ENCODE peak calls at places on chromosomes 16 and 17, in five cellular contexts. One of them, this sample, is unnamed. For H3K4me1, the result is how much of the 10 kb centered on the place peaks cover.

GRCh38 chr17:39014044-39014794 is 47.0 kb upstream of the FBXO47 start:
- DNase-seq in psoas muscle: no peak
- DNase-seq in PC-9: no peak
- DNase-seq in A549: no peak
- DNase-seq in naive thymus-derived CD4-positive, alpha-beta T cell: no peak
- DNase-seq in this sample: no peak

GRCh38 chr17:66273391-66273722 is 29.1 kb upstream of the PRKCA start:
- DNase-seq in naive thymus-derived CD4-positive, alpha-beta T cell: no peak
- DNase-seq in PC-9: no peak
- DNase-seq in psoas muscle: no peak
- DNase-seq in A549: no peak
- DNase-seq in this sample: no peak

GRCh38 chr17:62125307-62125706 is 60.2 kb upstream of the MED13 start:
- DNase-seq in PC-9: no peak
- DNase-seq in naive thymus-derived CD4-positive, alpha-beta T cell: no peak
- DNase-seq in psoas muscle: no peak
- DNase-seq in A549: no peak
- DNase-seq in this sample: no peak

GRCh38 chr16:17258848-17259713 is 211.7 kb downstream of the XYLT1 start:
- DNase-seq in A549: peak
- DNase-seq in psoas muscle: no peak
- DNase-seq in naive thymus-derived CD4-positive, alpha-beta T cell: no peak
- DNase-seq in PC-9: no peak
- DNase-seq in this sample: no peak

GRCh38 chr16:27111486-27111885 is 44.8 kb downstream of the C16orf82 start:
- DNase-seq in A549: no peak
- DNase-seq in psoas muscle: no peak
- DNase-seq in PC-9: no peak
- DNase-seq in naive thymus-derived CD4-positive, alpha-beta T cell: no peak
- DNase-seq in this sample: no peak

GRCh38 chr17:56367381-56367780 is 214.1 kb downstream of the ANKFN1 start:
- DNase-seq in A549: no peak
- DNase-seq in psoas muscle: no peak
- DNase-seq in naive thymus-derived CD4-positive, alpha-beta T cell: no peak
- DNase-seq in PC-9: no peak
- DNase-seq in this sample: no peak

GRCh38 chr16:74557275-74557674 is 49.6 kb downstream of the GLG1 start:
- DNase-seq in PC-9: no peak
- DNase-seq in psoas muscle: no peak
- DNase-seq in A549: no peak
- DNase-seq in naive thymus-derived CD4-positive, alpha-beta T cell: no peak
- DNase-seq in this sample: no peak

GRCh38 chr17:61496174-61496956 is 44.1 kb downstream of the TBX4 start:
- DNase-seq in naive thymus-derived CD4-positive, alpha-beta T cell: no peak
- DNase-seq in psoas muscle: no peak
- DNase-seq in PC-9: no peak
- DNase-seq in A549: no peak
- DNase-seq in this sample: no peak

GRCh38 chr16:4780235-4780634 is 7.9 kb downstream of the SEPTIN12 start:
- DNase-seq in psoas muscle: no peak
- DNase-seq in naive thymus-derived CD4-positive, alpha-beta T cell: no peak
- DNase-seq in A549: no peak
- DNase-seq in PC-9: no peak
- DNase-seq in this sample: no peak

GRCh38 chr17:78196712-78197111 is 9.6 kb downstream of the AFMID start:
- DNase-seq in PC-9: no peak
- DNase-seq in naive thymus-derived CD4-positive, alpha-beta T cell: no peak
- DNase-seq in psoas muscle: no peak
- DNase-seq in A549: no peak
- DNase-seq in this sample: no peak

GRCh38 chr16:85395207-85395912 is 217.8 kb upstream of the GSE1 start:
- DNase-seq in psoas muscle: peak
- DNase-seq in A549: peak
- DNase-seq in naive thymus-derived CD4-positive, alpha-beta T cell: no peak
- DNase-seq in PC-9: peak
- DNase-seq in this sample: no peak

GRCh38 chr16:85462405-85463227 is 150.5 kb upstream of the GSE1 start:
- DNase-seq in naive thymus-derived CD4-positive, alpha-beta T cell: no peak
- DNase-seq in A549: no peak
- DNase-seq in psoas muscle: no peak
- DNase-seq in PC-9: no peak
- DNase-seq in this sample: no peak

GRCh38 chr16:70250748-70251650 is 741 bp downstream of the EXOSC6 start:
- DNase-seq in naive thymus-derived CD4-positive, alpha-beta T cell: no peak
- DNase-seq in PC-9: no peak
- DNase-seq in A549: peak
- DNase-seq in psoas muscle: peak
- DNase-seq in this sample: no peak

GRCh38 chr17:18262111-18262510 is 1.6 kb downstream of the MIEF2 start:
- DNase-seq in naive thymus-derived CD4-positive, alpha-beta T cell: no peak
- DNase-seq in psoas muscle: no peak
- DNase-seq in A549: no peak
- DNase-seq in PC-9: no peak
- DNase-seq in this sample: no peak

GRCh38 chr17:80676564-80676963 is 131.9 kb downstream of the RPTOR start:
- DNase-seq in psoas muscle: no peak
- DNase-seq in A549: no peak
- DNase-seq in naive thymus-derived CD4-positive, alpha-beta T cell: no peak
- DNase-seq in PC-9: no peak
- DNase-seq in this sample: no peak

GRCh38 chr17:49815761-49816281 is 27.3 kb downstream of the KAT7 start:
- DNase-seq in psoas muscle: no peak
- DNase-seq in naive thymus-derived CD4-positive, alpha-beta T cell: no peak
- DNase-seq in A549: no peak
- DNase-seq in PC-9: no peak
- DNase-seq in this sample: peak

GRCh38 chr16:84732674-84733352 is 33.0 kb downstream of the USP10 start:
- DNase-seq in psoas muscle: no peak
- DNase-seq in naive thymus-derived CD4-positive, alpha-beta T cell: no peak
- DNase-seq in A549: no peak
- DNase-seq in PC-9: no peak
- DNase-seq in this sample: no peak

GRCh38 chr17:2749058-2749783 is at the start of gene CCDC92B:
- DNase-seq in psoas muscle: no peak
- DNase-seq in naive thymus-derived CD4-positive, alpha-beta T cell: no peak
- DNase-seq in A549: no peak
- DNase-seq in PC-9: no peak
- DNase-seq in this sample: no peak

GRCh38 chr16:86448306-86448705 is 62.0 kb upstream of the FOXF1 start:
- DNase-seq in A549: no peak
- DNase-seq in PC-9: no peak
- DNase-seq in naive thymus-derived CD4-positive, alpha-beta T cell: no peak
- DNase-seq in psoas muscle: no peak
- DNase-seq in this sample: no peak

GRCh38 chr16:83513006-83513755 is 294.6 kb upstream of the HSBP1 start:
- DNase-seq in A549: no peak
- DNase-seq in psoas muscle: no peak
- DNase-seq in naive thymus-derived CD4-positive, alpha-beta T cell: no peak
- DNase-seq in PC-9: no peak
- DNase-seq in this sample: no peak

GRCh38 chr17:50153650-50154575 is 3.4 kb upstream of the PPP1R9B start:
- DNase-seq in A549: no peak
- DNase-seq in psoas muscle: peak
- DNase-seq in PC-9: peak
- DNase-seq in naive thymus-derived CD4-positive, alpha-beta T cell: no peak
- DNase-seq in this sample: no peak

GRCh38 chr16:84485255-84486010 is 19.0 kb downstream of the MEAK7 start:
- DNase-seq in A549: no peak
- DNase-seq in psoas muscle: no peak
- DNase-seq in PC-9: no peak
- DNase-seq in naive thymus-derived CD4-positive, alpha-beta T cell: no peak
- DNase-seq in this sample: no peak

GRCh38 chr17:43755389-43755875 is 3.2 kb downstream of the SOST start:
- DNase-seq in PC-9: no peak
- DNase-seq in psoas muscle: no peak
- DNase-seq in A549: no peak
- DNase-seq in naive thymus-derived CD4-positive, alpha-beta T cell: no peak
- DNase-seq in this sample: no peak

GRCh38 chr16:82630688-82631087 is 3.9 kb downstream of the CDH13 start:
- DNase-seq in psoas muscle: no peak
- DNase-seq in A549: no peak
- DNase-seq in naive thymus-derived CD4-positive, alpha-beta T cell: no peak
- DNase-seq in PC-9: no peak
- DNase-seq in this sample: no peak

GRCh38 chr16:79509221-79509631 is 91.3 kb downstream of the MAF start:
- DNase-seq in psoas muscle: peak
- DNase-seq in naive thymus-derived CD4-positive, alpha-beta T cell: no peak
- DNase-seq in PC-9: no peak
- DNase-seq in A549: no peak
- DNase-seq in this sample: no peak

GRCh38 chr16:30893082-30893743 is 664 bp downstream of the BCL7C start:
- DNase-seq in naive thymus-derived CD4-positive, alpha-beta T cell: peak
- DNase-seq in psoas muscle: no peak
- DNase-seq in PC-9: no peak
- DNase-seq in A549: no peak
- DNase-seq in this sample: no peak

GRCh38 chr17:21370430-21370829 is 5.7 kb upstream of the KCNJ12 start:
- DNase-seq in naive thymus-derived CD4-positive, alpha-beta T cell: no peak
- DNase-seq in A549: no peak
- DNase-seq in psoas muscle: peak
- DNase-seq in PC-9: no peak
- DNase-seq in this sample: no peak

GRCh38 chr17:73798111-73798748 is 154.0 kb upstream of the SDK2 start:
- DNase-seq in psoas muscle: no peak
- DNase-seq in naive thymus-derived CD4-positive, alpha-beta T cell: no peak
- DNase-seq in A549: peak
- DNase-seq in PC-9: peak
- DNase-seq in this sample: no peak

GRCh38 chr17:78908426-78908825 is 5.4 kb upstream of the CEP295NL start:
- DNase-seq in PC-9: no peak
- DNase-seq in psoas muscle: no peak
- DNase-seq in naive thymus-derived CD4-positive, alpha-beta T cell: no peak
- DNase-seq in A549: no peak
- DNase-seq in this sample: no peak

GRCh38 chr17:27871407-27871806 is 21.8 kb downstream of the LYRM9 start:
- DNase-seq in A549: no peak
- DNase-seq in PC-9: no peak
- DNase-seq in psoas muscle: no peak
- DNase-seq in naive thymus-derived CD4-positive, alpha-beta T cell: no peak
- DNase-seq in this sample: no peak

GRCh38 chr17:18260332-18261145 is at the start of gene MIEF2:
- DNase-seq in naive thymus-derived CD4-positive, alpha-beta T cell: peak
- DNase-seq in A549: peak
- DNase-seq in PC-9: peak
- DNase-seq in psoas muscle: peak
- DNase-seq in this sample: peak

GRCh38 chr17:45221081-45221996 is at the start of gene FMNL1:
- DNase-seq in PC-9: no peak
- DNase-seq in psoas muscle: peak
- DNase-seq in A549: no peak
- DNase-seq in naive thymus-derived CD4-positive, alpha-beta T cell: peak
- DNase-seq in this sample: no peak

GRCh38 chr16:64659863-64660262 is 462.0 kb downstream of the CDH11 start:
- DNase-seq in A549: no peak
- DNase-seq in PC-9: no peak
- DNase-seq in naive thymus-derived CD4-positive, alpha-beta T cell: no peak
- DNase-seq in psoas muscle: no peak
- DNase-seq in this sample: no peak

GRCh38 chr16:52727878-52728277 is 180.9 kb upstream of the TOX3 start:
- DNase-seq in A549: no peak
- DNase-seq in PC-9: no peak
- DNase-seq in naive thymus-derived CD4-positive, alpha-beta T cell: no peak
- DNase-seq in psoas muscle: no peak
- DNase-seq in this sample: no peak

GRCh38 chr17:8326591-8327583 is 12.8 kb upstream of the ODF4 start:
- DNase-seq in psoas muscle: peak
- DNase-seq in naive thymus-derived CD4-positive, alpha-beta T cell: peak
- DNase-seq in PC-9: no peak
- DNase-seq in A549: no peak
- DNase-seq in this sample: no peak

GRCh38 chr17:45087978-45088377 is 26.9 kb downstream of the NMT1 start:
- DNase-seq in psoas muscle: no peak
- DNase-seq in A549: no peak
- DNase-seq in PC-9: no peak
- DNase-seq in naive thymus-derived CD4-positive, alpha-beta T cell: no peak
- DNase-seq in this sample: no peak

GRCh38 chr17:63295288-63295687 is 150.8 kb downstream of the CYB561 start:
- DNase-seq in PC-9: no peak
- DNase-seq in naive thymus-derived CD4-positive, alpha-beta T cell: no peak
- DNase-seq in A549: no peak
- DNase-seq in psoas muscle: no peak
- DNase-seq in this sample: no peak

DNA sequence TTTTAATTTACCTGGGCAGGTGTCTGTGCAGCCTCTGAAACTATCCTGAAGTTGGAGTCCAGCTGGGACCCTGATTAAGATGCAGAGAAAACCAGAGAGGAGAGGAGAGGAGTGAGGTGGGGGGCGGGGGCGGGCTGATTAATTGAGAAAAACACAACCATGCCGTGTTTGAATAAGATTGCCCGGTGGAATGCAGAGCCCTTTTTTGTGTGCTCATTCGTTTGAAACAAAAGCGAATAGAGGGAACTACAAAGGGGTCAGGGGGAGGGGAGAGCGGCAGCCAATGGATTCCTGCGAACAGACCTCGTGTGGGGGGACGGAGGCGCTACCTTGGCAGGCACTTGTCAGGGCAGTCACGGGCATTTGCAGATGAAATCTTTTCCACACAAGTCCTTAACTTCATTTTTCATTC is 355.8 kb downstream of the SOX9 start:
- DNase-seq in psoas muscle: no peak
- DNase-seq in PC-9: no peak
- DNase-seq in A549: no peak
- DNase-seq in naive thymus-derived CD4-positive, alpha-beta T cell: no peak
- DNase-seq in this sample: peak
- H3K4me3 ChIP-seq in psoas muscle: no peak
- H3K4me3 ChIP-seq in PC-9: no peak
- H3K4me3 ChIP-seq in A549: no peak
- H3K4me3 ChIP-seq in naive thymus-derived CD4-positive, alpha-beta T cell: no peak
- H3K4me3 ChIP-seq in this sample: no peak

GRCh38 chr17:17059301-17059890 is 17.1 kb downstream of the MPRIP start:
- DNase-seq in PC-9: no peak
- DNase-seq in psoas muscle: no peak
- DNase-seq in naive thymus-derived CD4-positive, alpha-beta T cell: no peak
- DNase-seq in A549: no peak
- DNase-seq in this sample: no peak
- H3K4me1 ChIP-seq in PC-9: half or more
- H3K4me1 ChIP-seq in psoas muscle: half or more
- H3K4me1 ChIP-seq in naive thymus-derived CD4-positive, alpha-beta T cell: under half
- H3K4me1 ChIP-seq in A549: half or more
- H3K4me1 ChIP-seq in this sample: under half

DNA sequence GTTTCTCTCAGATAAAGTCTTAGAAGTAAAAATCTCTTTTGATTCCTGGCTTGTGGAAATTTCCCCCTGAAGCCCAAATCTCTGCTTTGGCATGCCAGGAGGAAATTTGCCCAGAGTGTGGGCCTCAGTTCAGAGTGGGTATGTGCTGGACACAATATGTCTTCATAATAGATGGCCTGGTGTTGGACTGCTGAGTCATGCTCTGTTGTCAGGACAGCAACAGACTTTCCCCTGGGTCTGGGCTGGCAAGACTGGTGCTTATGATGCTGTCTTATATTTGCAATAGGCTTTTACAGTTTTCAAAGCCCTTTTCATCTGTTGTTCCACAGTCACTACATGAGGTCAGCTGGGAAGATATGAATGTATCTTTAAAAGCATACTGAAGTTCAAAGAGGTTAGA is 57.0 kb downstream of the SHISA9 start:
- DNase-seq in A549: no peak
- DNase-seq in psoas muscle: no peak
- DNase-seq in naive thymus-derived CD4-positive, alpha-beta T cell: no peak
- DNase-seq in PC-9: no peak
- DNase-seq in this sample: no peak
- H3K4me3 ChIP-seq in A549: no peak
- H3K4me3 ChIP-seq in psoas muscle: no peak
- H3K4me3 ChIP-seq in naive thymus-derived CD4-positive, alpha-beta T cell: no peak
- H3K4me3 ChIP-seq in PC-9: no peak
- H3K4me3 ChIP-seq in this sample: no peak

GRCh38 chr16:66515543-66516171 is 34.3 kb downstream of the TK2 start:
- DNase-seq in naive thymus-derived CD4-positive, alpha-beta T cell: no peak
- DNase-seq in psoas muscle: peak
- DNase-seq in PC-9: no peak
- DNase-seq in A549: peak
- DNase-seq in this sample: no peak
- H3K4me1 ChIP-seq in naive thymus-derived CD4-positive, alpha-beta T cell: under half
- H3K4me1 ChIP-seq in psoas muscle: half or more
- H3K4me1 ChIP-seq in PC-9: half or more
- H3K4me1 ChIP-seq in A549: half or more
- H3K4me1 ChIP-seq in this sample: under half

This sample was measured in NT2/D1.